ENCODE peak calls at places on chromosomes 13 and 19, in four cellular contexts. S, R, F and E are unnamed samples. For H3K4me1, the result is how much of the 10 kb centered on the place peaks cover.

GRCh38 chr13:77372275-77372674 is 45.4 kb upstream of the MYCBP2 start:
- DNase-seq in S (no peak), R (no peak), F (no peak), E (no peak)

GRCh38 chr19:32255566-32256295 is 89.7 kb upstream of the ZNF507 start:
- DNase-seq in S (no peak), R (no peak), F (no peak), E (peak)

GRCh38 chr19:4064551-4065260 is 2.0 kb downstream of the ZBTB7A start:
- DNase-seq in S (peak), R (peak), F (no peak), E (no peak)

GRCh38 chr13:36764957-36765356 is 54.1 kb upstream of the RFXAP start:
- DNase-seq in S (no peak), R (no peak), F (no peak), E (no peak)

GRCh38 chr13:30696278-30697176 is 38.8 kb upstream of the ALOX5AP start:
- DNase-seq in S (no peak), R (peak), F (no peak), E (no peak)

GRCh38 chr13:35514801-35515502 is 38.5 kb upstream of the MAB21L1 start:
- DNase-seq in S (no peak), R (no peak), F (no peak), E (no peak)

GRCh38 chr19:42197375-42197817 is 20.1 kb downstream of the DEDD2 start:
- DNase-seq in S (no peak), R (no peak), F (no peak), E (no peak)

GRCh38 chr13:30364876-30365275 is 57.4 kb upstream of the UBE2L5 start:
- DNase-seq in S (no peak), R (no peak), F (no peak), E (no peak)

GRCh38 chr19:38949580-38950367 is 19.0 kb downstream of the MRPS12 start:
- DNase-seq in S (peak), R (peak), F (peak), E (peak)

GRCh38 chr13:76009491-76009890 is 373.4 kb downstream of the LMO7 start:
- DNase-seq in S (no peak), R (no peak), F (no peak), E (no peak)

GRCh38 chr19:45996933-45997332 is 1.7 kb downstream of the CCDC61 start:
- DNase-seq in S (no peak), R (no peak), F (no peak), E (no peak)

GRCh38 chr19:13169769-13170168 is 19.6 kb downstream of the IER2 start:
- DNase-seq in S (no peak), R (no peak), F (peak), E (no peak)

GRCh38 chr19:11418518-11419506 is at the start of gene RGL3:
- DNase-seq in S (no peak), R (peak), F (no peak), E (no peak)

GRCh38 chr19:16660763-16661479 is at the start of gene TMEM38A:
- DNase-seq in S (peak), R (peak), F (peak), E (no peak)

GRCh38 chr13:46492946-46493345 is 60.0 kb upstream of the LRCH1 start:
- DNase-seq in S (no peak), R (no peak), F (no peak), E (no peak)

GRCh38 chr13:100913143-100913542 is 238.5 kb upstream of the TMTC4 start:
- DNase-seq in S (no peak), R (no peak), F (no peak), E (no peak)

DNA sequence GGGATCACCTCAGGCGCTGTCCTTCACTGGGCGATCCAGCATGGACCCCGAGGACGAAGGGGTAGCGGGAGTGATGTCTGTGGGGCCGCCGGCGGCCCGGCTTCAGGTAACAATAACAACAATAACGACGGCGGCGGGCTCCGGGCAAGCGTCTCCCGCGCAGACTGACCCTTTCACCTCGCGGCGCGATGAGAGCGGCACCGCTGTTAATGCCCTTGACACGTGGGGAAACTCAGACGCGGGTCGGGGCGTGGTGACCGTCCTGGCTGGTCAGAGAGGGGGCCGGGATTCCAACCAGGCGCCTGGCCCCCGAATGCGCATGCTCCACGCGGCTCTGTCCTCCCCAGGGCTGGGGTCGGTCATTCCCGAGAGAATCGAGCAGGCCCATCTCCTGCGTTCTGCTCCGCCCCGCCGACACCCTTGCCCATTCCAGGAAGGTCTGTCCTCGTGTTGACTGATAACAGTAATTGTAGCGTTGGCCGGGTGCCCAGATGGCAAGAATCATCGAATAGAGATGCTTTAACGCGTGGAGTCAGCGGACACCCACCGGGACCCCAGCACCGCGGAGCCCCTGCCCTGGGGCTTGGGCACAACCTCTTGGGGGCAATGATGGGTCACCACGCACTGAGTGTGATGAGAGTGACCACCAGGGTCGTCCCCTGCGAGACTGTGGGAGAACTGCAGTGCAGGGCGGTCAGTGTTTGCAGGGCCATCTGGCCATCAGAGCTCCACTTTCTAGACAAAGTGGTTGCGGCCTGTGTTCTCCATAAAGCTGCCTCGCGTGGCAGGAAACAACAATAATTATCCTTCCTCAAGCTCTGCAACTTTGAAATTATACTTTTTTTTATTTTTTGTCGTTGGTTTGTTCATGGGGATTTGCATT is 528 bp downstream of the ZNF8 start:
- DNase-seq in S (peak), R (no peak), F (peak), E (peak)
- TF ChIP-seq POLR2AphosphoS5 in S (no peak), R (no peak), F (no peak), E (no peak)

GRCh38 chr19:2798733-2799132 is 13.4 kb downstream of the THOP1 start:
- DNase-seq in S (no peak), R (no peak), F (no peak), E (no peak)
- H3K27ac ChIP-seq in S (no peak), R (no peak), F (no peak), E (no peak)

GRCh38 chr13:111211789-111212516 is 96.8 kb downstream of the ARHGEF7 start:
- DNase-seq in S (no peak), R (no peak), F (no peak), E (no peak)

GRCh38 chr13:111210488-111210887 is 95.4 kb downstream of the ARHGEF7 start:
- DNase-seq in S (no peak), R (no peak), F (no peak), E (no peak)

GRCh38 chr13:111210945-111211469 is 95.9 kb downstream of the ARHGEF7 start:
- DNase-seq in S (no peak), R (no peak), F (no peak), E (no peak)

GRCh38 chr13:111210082-111210481 is 95.0 kb downstream of the ARHGEF7 start:
- DNase-seq in S (no peak), R (no peak), F (no peak), E (no peak)

GRCh38 chr13:111209613-111210012 is 94.5 kb downstream of the ARHGEF7 start:
- DNase-seq in S (no peak), R (no peak), F (no peak), E (no peak)
- H3K4me1 ChIP-seq in S (half or more), R (half or more), F (under half), E (half or more)

GRCh38 chr13:45119990-45120864 is at the start of gene GTF2F2:
- DNase-seq in S (peak), R (peak), F (peak), E (peak)
- TF ChIP-seq POLR2AphosphoS5 in S (peak), R (peak), F (peak), E (peak)

GRCh38 chr13:110600261-110600819 is 15.0 kb upstream of the NAXD start:
- DNase-seq in S (no peak), R (no peak), F (no peak), E (no peak)
- H3K27ac ChIP-seq in S (no peak), R (no peak), F (no peak), E (no peak)

GRCh38 chr19:43774103-43774939 is 6.5 kb downstream of the KCNN4 start:
- DNase-seq in S (no peak), R (peak), F (no peak), E (no peak)
- H3K4me1 ChIP-seq in S (under half), R (half or more), F (under half), E (under half)

DNA sequence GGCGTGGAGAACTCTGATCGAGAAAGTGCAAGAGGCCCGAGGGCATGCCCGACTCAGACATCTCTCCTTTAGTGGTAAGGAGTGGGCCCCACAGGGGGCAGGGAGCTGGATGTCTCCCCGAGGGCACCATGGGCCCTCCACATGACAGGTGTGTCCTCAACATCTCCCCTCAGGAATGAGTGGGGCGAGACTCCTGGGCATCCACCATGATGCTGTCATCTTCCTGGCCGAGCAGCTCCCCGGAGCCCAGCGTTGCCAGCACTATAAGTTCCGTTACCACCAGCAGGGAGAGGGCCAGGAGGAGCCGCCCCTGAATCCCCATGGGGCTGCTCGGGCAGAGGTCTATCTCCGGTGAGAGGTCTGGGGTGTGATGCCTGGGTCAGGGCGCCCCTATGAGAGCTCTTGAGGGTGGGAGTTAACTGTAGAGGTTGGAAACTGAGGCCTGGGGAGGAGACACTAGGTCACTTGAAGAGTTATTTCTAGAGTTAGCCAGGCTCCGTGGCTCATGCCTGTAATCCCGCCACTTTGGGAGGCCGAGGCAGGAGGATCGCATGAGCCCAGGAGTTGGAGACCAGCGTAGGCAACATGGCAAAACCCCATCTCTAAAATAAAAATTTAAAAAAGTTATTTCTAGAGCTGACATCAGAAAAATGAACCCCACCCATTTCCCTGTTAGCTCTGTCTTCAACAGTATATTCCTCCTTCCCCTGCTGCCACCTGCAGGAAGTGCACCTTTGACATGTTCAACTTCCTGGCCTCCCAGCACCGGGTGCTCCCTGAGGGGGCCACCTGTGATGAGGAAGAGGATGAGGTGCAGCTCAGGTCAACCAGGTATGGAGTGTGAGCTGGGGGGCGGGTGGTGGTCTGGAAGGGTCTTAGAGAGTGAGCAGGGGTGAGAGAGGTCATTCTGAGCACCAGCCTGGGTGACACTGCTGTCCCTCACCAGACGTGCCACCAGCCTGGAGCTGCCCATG is 5.1 kb downstream of the IGFLR1 start:
- DNase-seq in S (no peak), R (no peak), F (no peak), E (no peak)
- TF ChIP-seq POLR2AphosphoS5 in S (no peak), R (peak), F (no peak), E (no peak)

GRCh38 chr13:49300716-49301589 is 53.2 kb downstream of the CDADC1 start:
- DNase-seq in S (peak), R (peak), F (no peak), E (no peak)
- H3K27ac ChIP-seq in S (peak), R (no peak), F (no peak), E (no peak)